ENCODE peak calls at places on chromosomes 7 and 10, in four cellular contexts. D is fibroblast of lung, M is neuronal stem cell, Y is GM23338. T is an unnamed sample.
A peak's percentile ranks its signal among the peaks of the same experiment; 100 is the strongest.

GRCh38 chr10:44853148-44853734 is 57.9 kb upstream of the TMEM72 start:
- DNase-seq in D (peak; percentile 43), M (no peak), Y (no peak), T (no peak)

GRCh38 chr10:110355922-110356627 is 51.4 kb upstream of the SMNDC1 start:
- DNase-seq in D (no peak), M (no peak), Y (no peak), T (no peak)

GRCh38 chr7:47258798-47259197 is 323.1 kb downstream of the TNS3 start:
- DNase-seq in D (no peak), M (no peak), Y (no peak), T (no peak)

GRCh38 chr10:133384071-133384470 is 5.0 kb downstream of the PAOX start:
- DNase-seq in D (no peak), M (no peak), Y (no peak), T (no peak)

GRCh38 chr10:85657478-85658113 is 709.0 kb downstream of the GRID1 start:
- DNase-seq in D (no peak), M (no peak), Y (no peak), T (no peak)

GRCh38 chr7:28296571-28297483 is 115.5 kb upstream of the CREB5 start:
- DNase-seq in D (peak; percentile 29), M (peak; percentile 20), Y (peak; percentile 88), T (peak; percentile 27)

GRCh38 chr7:135317676-135318326 is 84.2 kb downstream of the STRA8 start:
- DNase-seq in D (no peak), M (no peak), Y (peak; percentile 20), T (no peak)

GRCh38 chr7:101216860-101217387 is 457 bp downstream of the PLOD3 start:
- DNase-seq in D (no peak), M (peak; percentile 31), Y (peak; percentile 58), T (no peak)

GRCh38 chr7:101941481-101942383 is 124.3 kb downstream of the CUX1 start:
- DNase-seq in D (peak; percentile 82), M (no peak), Y (no peak), T (no peak)

GRCh38 chr10:58373446-58373834 is 11.8 kb upstream of the TFAM start:
- DNase-seq in D (peak; percentile 27), M (no peak), Y (no peak), T (no peak)

GRCh38 chr7:134187893-134188292 is 60.8 kb downstream of the LRGUK start:
- DNase-seq in D (no peak), M (no peak), Y (no peak), T (no peak)

GRCh38 chr7:155090647-155091046 is 20.5 kb downstream of the HTR5A start:
- DNase-seq in D (no peak), M (no peak), Y (no peak), T (peak; percentile 46)

GRCh38 chr7:39073432-39073831 is 95.7 kb downstream of the POU6F2 start:
- DNase-seq in D (no peak), M (peak; percentile 50), Y (peak; percentile 35), T (no peak)

GRCh38 chr7:87404674-87405073 is 59.2 kb downstream of the CROT start:
- DNase-seq in D (peak; percentile 34), M (no peak), Y (no peak), T (no peak)

GRCh38 chr10:100749309-100750217 is 4.2 kb downstream of the PAX2 start:
- DNase-seq in D (no peak), M (peak; percentile 24), Y (peak; percentile 56), T (no peak)

GRCh38 chr10:100748251-100749058 is 3.1 kb downstream of the PAX2 start:
- DNase-seq in D (no peak), M (peak; percentile 18), Y (peak; percentile 43), T (no peak)

GRCh38 chr10:100750291-100751210 is 5.2 kb downstream of the PAX2 start:
- DNase-seq in D (no peak), M (no peak), Y (peak; percentile 28), T (no peak)

GRCh38 chr10:100749059-100749308 is 3.6 kb downstream of the PAX2 start:
- DNase-seq in D (no peak), M (peak; percentile 30), Y (no peak), T (no peak)

GRCh38 chr10:100751211-100751933 is 6.0 kb downstream of the PAX2 start:
- DNase-seq in D (no peak), M (no peak), Y (no peak), T (no peak)
- H3K4me1 ChIP-seq in D (no peaks in the 10 kb centered on the region), M (no peaks in the 10 kb centered on the region), Y (peaks cover 18% of the 10 kb centered on the region), T (no peaks in the 10 kb centered on the region)

DNA sequence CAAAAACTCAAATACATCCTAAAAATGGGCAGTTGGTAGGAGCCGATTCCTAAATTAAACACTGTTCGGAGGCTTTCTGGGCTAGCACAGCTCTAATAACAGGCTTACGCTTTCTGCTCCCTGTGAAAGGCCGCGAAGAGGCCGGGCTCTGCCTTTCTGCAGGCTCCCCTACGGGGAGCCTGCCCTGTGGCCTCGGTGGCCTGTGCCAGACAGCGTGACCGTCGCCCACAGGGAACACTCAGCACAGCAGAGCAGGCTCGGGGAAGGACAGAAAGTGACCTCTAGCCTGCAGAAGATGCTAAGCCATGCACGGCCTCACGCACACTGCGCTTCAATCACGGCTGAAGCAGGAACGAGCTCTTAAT is 64.2 kb downstream of the DIP2C start:
- DNase-seq in D (peak; percentile 31), M (no peak), Y (no peak), T (no peak)
- H3K4me2 ChIP-seq in D (peak overlapping the region; percentile 25), M (no peak overlapping the region), Y (peak overlapping the region; percentile 57), T (no peak overlapping the region)

DNA sequence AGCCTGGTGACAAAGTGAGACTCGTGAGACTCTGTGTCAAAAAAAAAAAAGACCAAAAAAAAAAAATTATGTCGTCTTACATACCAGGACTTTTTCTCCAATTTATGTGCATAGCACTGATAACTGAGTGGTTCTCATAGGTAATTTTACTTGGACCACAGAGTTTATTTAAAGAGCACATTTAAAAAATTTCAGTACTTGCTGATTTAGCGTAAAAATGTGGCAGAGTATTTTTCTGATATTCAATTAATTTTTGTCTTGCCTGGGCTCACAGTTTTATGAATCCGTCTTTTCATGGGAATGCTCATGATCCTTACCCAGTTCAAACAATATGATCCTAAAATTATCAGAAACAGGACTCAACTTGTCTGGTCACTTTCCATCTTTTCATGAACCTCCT is 151.0 kb upstream of the ZNF92 start:
- DNase-seq in D (no peak), M (no peak), Y (no peak), T (no peak)
- H2AFZ ChIP-seq in D (no peak overlapping the region), M (no peak overlapping the region), Y (no peak overlapping the region), T (no peak overlapping the region)

DNA sequence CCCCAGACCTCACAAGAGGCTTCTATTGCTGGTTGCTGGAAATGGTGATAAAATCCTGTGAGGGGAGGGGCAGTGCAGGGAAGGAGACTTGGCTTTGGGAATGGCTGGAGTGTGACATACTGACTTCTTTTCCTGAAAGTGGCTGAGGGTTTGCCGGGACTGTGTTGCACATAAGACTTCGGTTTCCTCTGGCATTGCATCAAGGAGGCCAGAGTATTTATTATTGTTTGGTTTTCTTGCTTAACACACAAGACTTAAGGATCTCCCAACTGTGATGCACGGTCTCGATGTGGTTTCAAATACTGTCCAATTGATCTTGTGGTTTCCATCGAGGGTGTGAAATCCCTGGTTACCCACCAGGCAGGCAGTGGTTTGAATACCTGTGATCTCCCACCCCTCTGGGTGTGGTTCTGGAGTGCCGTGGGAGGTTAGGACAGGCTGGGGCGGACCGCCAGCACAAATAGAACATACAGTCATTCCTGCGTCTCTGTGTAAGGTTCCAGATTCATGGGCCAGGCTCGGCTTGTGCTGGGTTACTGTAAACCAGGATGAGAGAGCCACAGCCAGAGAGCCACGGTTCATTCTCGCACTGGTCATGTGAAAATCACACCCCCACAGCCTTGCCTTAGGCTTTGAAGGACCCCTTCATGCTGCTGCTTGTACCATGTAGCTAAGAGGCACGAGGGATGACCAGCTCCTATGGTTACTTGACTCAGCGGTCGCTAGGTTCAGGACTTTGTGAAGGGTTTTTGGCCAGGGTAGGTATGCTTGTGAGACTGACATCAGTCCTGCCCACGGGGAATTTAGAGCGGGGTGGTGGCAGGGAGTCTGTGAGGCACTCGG is 39.2 kb downstream of the WBP1L start:
- DNase-seq in D (peak; percentile 99), M (no peak), Y (no peak), T (no peak)
- H3K4me1 ChIP-seq in D (peaks cover 23% of the 10 kb centered on the region), M (peaks cover 5% of the 10 kb centered on the region), Y (peaks cover 38% of the 10 kb centered on the region), T (peaks cover 5% of the 10 kb centered on the region)

DNA sequence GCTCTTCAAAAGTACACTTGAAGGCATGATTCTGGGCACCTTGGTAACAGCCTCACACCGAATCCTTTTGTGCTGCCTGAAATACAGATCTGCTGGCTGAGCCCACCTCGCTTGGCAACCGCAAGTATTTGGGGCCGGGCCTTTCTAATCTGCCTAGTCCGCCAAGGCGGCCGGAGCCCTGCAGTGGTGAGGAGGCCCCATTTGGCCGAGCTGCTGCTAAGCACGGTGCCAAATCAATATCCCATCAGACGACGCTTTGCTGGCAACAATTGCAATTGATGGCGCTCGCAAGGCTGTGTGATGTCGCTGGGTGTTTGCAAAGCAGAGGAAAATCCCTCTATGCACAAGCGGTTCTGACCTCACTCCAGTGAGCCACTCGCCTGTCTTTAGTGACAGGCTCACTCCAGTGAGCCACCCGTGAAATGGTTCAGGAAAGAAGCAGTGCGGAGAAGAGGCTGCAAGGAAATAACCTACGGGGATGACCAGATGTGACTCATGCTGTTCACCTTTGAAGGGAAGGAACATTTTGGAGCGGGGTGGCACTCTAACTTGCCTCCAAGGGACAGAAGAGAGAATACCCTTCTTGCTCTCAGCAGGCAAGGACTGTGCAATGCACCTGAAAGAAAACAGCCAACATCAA is 18.2 kb upstream of the PDE1C start:
- DNase-seq in D (peak; percentile 59), M (no peak), Y (no peak), T (no peak)
- H3K4me2 ChIP-seq in D (no peak overlapping the region), M (no peak overlapping the region), Y (no peak overlapping the region), T (no peak overlapping the region)

DNA sequence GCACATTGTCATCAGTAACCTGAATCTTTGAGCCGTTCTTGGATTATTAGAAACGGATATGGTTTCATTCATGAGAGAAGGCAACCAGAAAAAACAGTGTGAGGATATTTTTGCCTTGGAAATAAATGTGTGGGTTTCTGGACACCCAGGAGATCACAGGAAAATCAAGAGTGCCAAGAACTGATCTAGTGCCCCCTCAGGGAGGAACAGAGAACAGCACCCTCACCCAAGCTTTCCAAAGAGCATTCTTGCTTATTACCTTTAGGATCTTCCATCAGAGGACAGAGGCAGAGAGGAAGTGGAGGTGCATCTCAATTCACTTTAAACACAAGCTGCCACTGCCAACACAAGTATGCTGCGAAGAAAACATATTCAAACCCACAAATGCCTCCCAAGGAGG is 851.5 kb upstream of the COBL start:
- DNase-seq in D (no peak), M (no peak), Y (peak; percentile 76), T (no peak)
- H2AFZ ChIP-seq in D (no peak overlapping the region), M (no peak overlapping the region), Y (peak overlapping the region; percentile 28), T (no peak overlapping the region)

GRCh38 chr7:17307969-17308648 is 9.7 kb downstream of the AHR start:
- DNase-seq in D (no peak), M (no peak), Y (peak; percentile 29), T (no peak)

GRCh38 chr7:17313175-17313574 is 14.7 kb downstream of the AHR start:
- DNase-seq in D (no peak), M (no peak), Y (no peak), T (no peak)

GRCh38 chr7:17315974-17316373 is 17.5 kb downstream of the AHR start:
- DNase-seq in D (no peak), M (no peak), Y (no peak), T (no peak)

GRCh38 chr7:17311952-17312351 is 13.5 kb downstream of the AHR start:
- DNase-seq in D (no peak), M (no peak), Y (peak; percentile 60), T (no peak)

GRCh38 chr7:17312641-17313040 is 14.2 kb downstream of the AHR start:
- DNase-seq in D (no peak), M (no peak), Y (peak; percentile 55), T (no peak)
- H3K4me1 ChIP-seq in D (no peaks in the 10 kb centered on the region), M (no peaks in the 10 kb centered on the region), Y (peaks cover 54% of the 10 kb centered on the region), T (no peaks in the 10 kb centered on the region)

T was measured in DND-41.